ENCODE peak calls at places on chromosomes 12 and 14, in four cellular contexts. K is hepatocyte, A is Peyer's patch, W is uterus. F is an unnamed sample. For H3K4me1, the result is how much of the 10 kb centered on the place peaks cover.

GRCh38 chr14:75292886-75293285 is 14.3 kb downstream of the FOS start:
- DNase-seq in K (no peak), A (no peak), W (peak), F (no peak)

GRCh38 chr14:105979446-105979845 is 453.1 kb downstream of the TMEM121 start:
- DNase-seq in K (no peak), A (no peak), W (no peak), F (no peak)

GRCh38 chr14:68785817-68786490 is 6.9 kb downstream of the ZFP36L1 start:
- DNase-seq in K (peak), A (no peak), W (no peak), F (no peak)

GRCh38 chr12:100539209-100539608 is 34.3 kb upstream of the GAS2L3 start:
- DNase-seq in K (peak), A (no peak), W (no peak), F (no peak)

GRCh38 chr12:34342048-34342447 is 319.8 kb downstream of the ALG10 start:
- DNase-seq in K (no peak), A (no peak), W (no peak), F (no peak)

GRCh38 chr14:103281496-103282231 is 52.4 kb upstream of the EIF5 start:
- DNase-seq in K (peak), A (no peak), W (peak), F (no peak)

GRCh38 chr12:116015525-116015924 is 262.0 kb downstream of the MED13L start:
- DNase-seq in K (peak), A (no peak), W (no peak), F (no peak)

GRCh38 chr12:132593938-132594358 is 16.4 kb downstream of the LRCOL1 start:
- DNase-seq in K (peak), A (peak), W (peak), F (peak)

GRCh38 chr12:53005215-53005985 is 856 bp upstream of the EIF4B start:
- DNase-seq in K (peak), A (peak), W (peak), F (peak)

GRCh38 chr14:64501326-64502171 is 2.1 kb downstream of the ZBTB25 start:
- DNase-seq in K (peak), A (peak), W (peak), F (peak)

GRCh38 chr12:11853126-11853525 is 203.7 kb downstream of the ETV6 start:
- DNase-seq in K (no peak), A (no peak), W (no peak), F (no peak)

GRCh38 chr12:2101359-2101758 is 48.6 kb downstream of the CACNA1C start:
- DNase-seq in K (no peak), A (no peak), W (no peak), F (no peak)

GRCh38 chr14:31172084-31172483 is 35.5 kb downstream of the HECTD1 start:
- DNase-seq in K (no peak), A (no peak), W (no peak), F (no peak)

GRCh38 chr12:47775100-47775911 is 2.3 kb downstream of the SLC48A1 start:
- DNase-seq in K (no peak), A (no peak), W (no peak), F (peak)
- H3K4me1 ChIP-seq in K (under half), A (under half), W (under half), F (half or more)

DNA sequence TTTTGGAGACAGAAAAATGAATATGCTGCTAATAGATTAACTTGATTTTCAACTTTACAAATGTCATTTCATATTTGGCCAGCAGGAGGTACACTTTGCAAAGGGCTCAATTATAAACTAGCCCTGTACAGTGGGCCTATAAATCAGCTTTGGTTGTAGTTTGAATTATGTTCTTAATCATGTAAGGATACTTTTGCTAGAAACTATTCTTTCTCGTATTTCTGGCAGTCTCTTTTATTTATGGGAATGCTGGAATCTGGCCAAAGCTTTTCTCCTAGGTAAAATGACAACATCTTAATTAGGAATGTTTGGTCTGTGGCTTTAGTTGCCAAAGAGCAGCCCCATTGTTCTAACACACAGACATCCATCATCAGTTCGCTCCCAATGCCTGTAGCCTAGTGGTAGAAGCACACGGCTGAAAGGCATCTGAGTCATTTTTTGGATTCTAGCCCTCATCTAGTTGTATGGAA is 1322.3 kb upstream of the SEL1L start:
- DNase-seq in K (peak), A (no peak), W (no peak), F (no peak)
- TF ChIP-seq CTCF in K (peak), A (no peak), W (no peak), F (peak)

GRCh38 chr14:35534130-35534883 is at the start of gene INSM2:
- DNase-seq in K (no peak), A (no peak), W (no peak), F (no peak)

GRCh38 chr14:35533357-35534129 is 421 bp upstream of the INSM2 start:
- DNase-seq in K (peak), A (peak), W (no peak), F (peak)

GRCh38 chr14:35535794-35536112 is 1.8 kb downstream of the INSM2 start:
- DNase-seq in K (no peak), A (no peak), W (no peak), F (no peak)

GRCh38 chr14:35532783-35533356 is 1.1 kb upstream of the INSM2 start:
- DNase-seq in K (no peak), A (no peak), W (no peak), F (no peak)

DNA sequence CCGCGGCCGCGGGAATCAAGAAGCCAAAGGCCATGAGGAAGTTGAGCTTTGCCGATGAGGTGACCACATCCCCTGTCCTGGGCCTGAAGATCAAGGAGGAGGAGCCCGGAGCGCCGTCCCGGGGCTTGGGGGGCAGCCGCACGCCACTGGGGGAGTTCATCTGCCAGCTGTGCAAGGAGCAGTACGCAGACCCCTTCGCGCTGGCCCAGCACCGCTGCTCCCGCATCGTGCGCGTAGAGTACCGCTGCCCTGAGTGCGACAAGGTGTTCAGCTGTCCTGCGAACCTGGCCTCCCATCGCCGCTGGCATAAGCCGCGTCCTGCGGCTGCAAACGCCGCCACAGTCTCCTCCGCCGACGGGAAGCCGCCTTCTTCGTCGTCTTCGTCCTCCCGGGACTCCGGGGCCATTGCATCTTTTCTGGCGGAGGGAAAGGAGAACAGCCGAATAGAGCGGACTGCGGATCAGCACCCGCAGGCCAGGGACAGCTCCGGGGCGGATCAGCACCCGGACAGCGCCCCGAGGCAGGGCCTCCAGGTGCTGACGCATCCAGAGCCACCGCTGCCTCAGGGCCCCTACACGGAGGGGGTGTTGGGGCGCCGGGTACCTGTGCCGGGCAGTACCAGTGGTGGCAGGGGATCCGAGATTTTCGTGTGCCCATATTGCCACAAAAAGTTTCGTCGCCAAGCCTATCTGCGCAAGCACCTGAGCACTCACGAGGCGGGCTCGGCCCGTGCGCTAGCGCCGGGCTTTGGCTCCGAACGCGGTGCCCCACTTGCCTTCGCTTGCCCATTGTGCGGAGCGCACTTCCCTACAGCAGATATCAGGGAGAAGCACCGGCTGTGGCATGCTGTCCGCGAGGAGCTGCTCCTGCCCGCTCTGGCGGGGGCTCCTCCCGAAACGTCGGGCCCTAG is 1.2 kb downstream of the INSM2 start:
- DNase-seq in K (peak), A (peak), W (peak), F (peak)
- H3K27ac ChIP-seq in K (no peak), A (no peak), W (no peak), F (no peak)

DNA sequence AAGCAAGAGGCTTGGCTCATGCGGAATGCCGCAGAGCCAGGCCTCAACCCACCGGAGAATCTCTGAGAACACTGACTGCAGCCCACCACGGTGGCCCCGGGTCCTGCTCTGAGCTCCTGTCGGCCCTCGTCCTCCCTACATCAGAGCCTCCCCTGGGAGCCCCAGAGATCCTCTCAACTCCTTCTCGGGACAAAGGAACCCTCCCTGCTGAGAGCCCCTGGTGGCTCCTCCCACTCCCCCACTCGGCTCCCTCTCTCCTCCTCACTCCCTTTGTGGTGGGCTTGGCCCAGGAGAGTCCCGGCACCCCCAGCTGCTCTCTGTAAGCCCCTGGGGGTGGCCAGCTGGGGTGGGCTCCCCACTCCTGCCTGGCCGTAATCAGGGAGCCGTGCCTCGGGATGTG is 11.1 kb upstream of the INF2 start:
- DNase-seq in K (peak), A (no peak), W (peak), F (peak)
- H3K4me1 ChIP-seq in K (half or more), A (under half), W (under half), F (half or more)

GRCh38 chr14:90730367-90730766 is 85.9 kb downstream of the TTC7B start:
- DNase-seq in K (no peak), A (no peak), W (no peak), F (no peak)

GRCh38 chr14:90727082-90727481 is 89.1 kb downstream of the TTC7B start:
- DNase-seq in K (no peak), A (no peak), W (no peak), F (no peak)

GRCh38 chr14:90728951-90729350 is 87.3 kb downstream of the TTC7B start:
- DNase-seq in K (no peak), A (no peak), W (no peak), F (no peak)

GRCh38 chr14:90722590-90722989 is 93.6 kb downstream of the TTC7B start:
- DNase-seq in K (no peak), A (no peak), W (no peak), F (no peak)

GRCh38 chr14:90726656-90727055 is 89.6 kb downstream of the TTC7B start:
- DNase-seq in K (peak), A (peak), W (peak), F (peak)
- TF ChIP-seq CTCF in K (peak), A (no peak), W (peak), F (no peak)